ENCODE peak calls at places on chromosomes 7 and 10, in four cellular contexts. M, O, G and D are unnamed samples.

GRCh38 chr10:119538632-119539358 is 3.7 kb downstream of the RGS10 start:
- DNase-seq in M (no peak), O (no peak), G (no peak), D (no peak)

GRCh38 chr7:9945882-9946281 is 1027.8 kb upstream of the PHF14 start:
- DNase-seq in M (no peak), O (no peak), G (no peak), D (no peak)

GRCh38 chr10:113454341-113455061 is 98.4 kb upstream of the HABP2 start:
- DNase-seq in M (peak; percentile 34), O (no peak), G (no peak), D (peak; percentile 60)

GRCh38 chr10:34247560-34247959 is 567.5 kb downstream of the PARD3 start:
- DNase-seq in M (no peak), O (no peak), G (no peak), D (no peak)

GRCh38 chr7:29285451-29285807 is 90.9 kb downstream of the CHN2 start:
- DNase-seq in M (no peak), O (peak; percentile 55), G (peak; percentile 97), D (no peak)

GRCh38 chr10:125700355-125700911 is 17.5 kb upstream of the TEX36 start:
- DNase-seq in M (no peak), O (no peak), G (no peak), D (no peak)

GRCh38 chr7:37604078-37604477 is 79.5 kb upstream of the GPR141 start:
- DNase-seq in M (no peak), O (no peak), G (no peak), D (no peak)

GRCh38 chr10:46539596-46540411 is 16.7 kb downstream of the GPRIN2 start:
- DNase-seq in M (no peak), O (no peak), G (no peak), D (no peak)

GRCh38 chr10:45468110-45468509 is 94.1 kb downstream of the ALOX5 start:
- DNase-seq in M (no peak), O (no peak), G (no peak), D (no peak)
- TF ChIP-seq CTCF in M (no peak), O (no peak), G (no peak), D (no peak)

DNA sequence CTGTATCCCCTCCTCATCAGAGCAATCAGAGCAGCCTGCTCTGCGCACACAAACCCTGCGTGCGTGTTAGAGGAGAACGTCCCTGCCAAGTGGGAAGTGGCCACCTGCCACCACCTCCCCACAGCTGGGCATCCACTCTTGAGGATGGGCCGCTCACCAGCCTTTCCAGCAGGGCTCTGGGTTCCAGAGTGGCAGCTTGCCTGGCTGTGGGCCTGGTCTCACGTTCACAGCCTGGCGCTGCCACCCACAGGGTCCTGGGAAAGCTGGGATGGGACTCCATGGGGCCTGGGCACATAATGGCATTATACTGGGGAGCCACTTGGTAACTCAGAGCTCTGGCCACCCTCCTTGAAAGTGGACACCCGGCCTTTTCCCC is 151.1 kb upstream of the PPP2R2D start:
- DNase-seq in M (no peak), O (no peak), G (no peak), D (no peak)
- TF ChIP-seq CTCF in M (no peak), O (no peak), G (no peak), D (no peak)

GRCh38 chr7:65477326-65477725 is 103.7 kb downstream of the ZNF92 start:
- DNase-seq in M (peak; percentile 31), O (no peak), G (no peak), D (no peak)
- TF ChIP-seq CTCF in M (no peak), O (peak; percentile 22), G (peak; percentile 26), D (no peak)

GRCh38 chr10:111186385-111186784 is 109.6 kb downstream of the ADRA2A start:
- DNase-seq in M (no peak), O (no peak), G (no peak), D (no peak)
- TF ChIP-seq CTCF in M (no peak), O (no peak), G (no peak), D (no peak)

GRCh38 chr7:93890464-93891068 is at the start of gene TFPI2:
- DNase-seq in M (peak; percentile 34), O (no peak), G (peak; percentile 93), D (peak; percentile 53)

GRCh38 chr7:93894426-93894825 is 3.9 kb upstream of the TFPI2 start:
- DNase-seq in M (no peak), O (no peak), G (no peak), D (no peak)

GRCh38 chr7:93894966-93895650 is 4.6 kb upstream of the TFPI2 start:
- DNase-seq in M (no peak), O (no peak), G (no peak), D (no peak)

GRCh38 chr7:93889261-93889660 is 1.3 kb downstream of the TFPI2 start:
- DNase-seq in M (no peak), O (no peak), G (peak; percentile 78), D (no peak)

DNA sequence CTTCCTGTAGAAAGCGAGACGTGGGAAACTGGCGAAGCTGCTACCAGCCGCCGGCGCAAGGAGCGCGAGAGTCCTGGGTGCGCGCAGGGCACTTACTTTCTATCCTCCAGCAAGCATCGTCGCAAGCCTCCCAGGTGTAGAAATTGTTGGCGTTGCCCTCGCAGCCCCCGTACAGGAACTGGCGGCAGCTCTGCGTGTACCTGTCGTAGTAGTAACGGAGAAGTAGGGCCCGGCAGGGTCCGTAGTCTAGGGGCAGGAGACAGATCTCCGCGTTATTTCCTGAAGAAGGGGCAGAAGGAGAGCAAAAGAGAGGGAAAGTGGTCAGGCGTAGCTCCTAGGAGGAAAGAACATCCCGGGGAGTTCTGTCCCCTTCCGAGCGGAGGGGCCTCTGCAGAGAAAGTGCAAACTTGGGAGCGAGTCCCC is 501 bp downstream of the TFPI2 start:
- DNase-seq in M (peak; percentile 16), O (no peak), G (peak; percentile 71), D (peak; percentile 37)
- TF ChIP-seq CTCF in M (no peak), O (no peak), G (no peak), D (no peak)

GRCh38 chr7:140643416-140643815 is 2.8 kb upstream of the DENND2A start:
- DNase-seq in M (no peak), O (no peak), G (no peak), D (no peak)

GRCh38 chr7:140641532-140642191 is 1.0 kb upstream of the DENND2A start:
- DNase-seq in M (no peak), O (no peak), G (no peak), D (no peak)

GRCh38 chr7:140646931-140647647 is 6.5 kb upstream of the DENND2A start:
- DNase-seq in M (peak; percentile 41), O (no peak), G (no peak), D (peak; percentile 64)

GRCh38 chr7:140640727-140641531 is at the start of gene DENND2A:
- DNase-seq in M (peak; percentile 31), O (no peak), G (no peak), D (peak; percentile 55)

DNA sequence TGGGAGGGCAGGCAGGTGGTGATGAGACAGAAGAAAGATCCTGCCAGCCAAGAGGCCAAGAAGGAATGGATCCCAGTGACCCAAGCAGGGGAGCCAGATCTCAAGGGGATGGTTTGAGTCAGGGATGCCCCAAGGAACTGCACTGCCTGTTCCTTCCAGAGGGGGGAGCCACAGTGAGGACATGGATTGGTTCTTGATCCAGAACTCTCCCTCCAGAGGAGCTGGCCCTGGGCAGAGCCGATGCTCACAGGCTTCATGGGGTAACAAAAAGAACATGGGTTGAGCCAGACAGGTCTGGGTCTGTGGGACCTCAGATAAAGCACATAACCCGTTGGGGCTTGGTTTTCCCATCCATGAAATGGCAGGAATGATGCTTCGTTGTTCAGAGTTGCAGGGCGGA is 4.6 kb upstream of the DENND2A start:
- DNase-seq in M (no peak), O (no peak), G (no peak), D (no peak)
- TF ChIP-seq CTCF in M (no peak), O (peak; percentile 42), G (peak; percentile 28), D (peak; percentile 6)